ENCODE peak calls at places on chromosome 15, in seven cellular contexts. K, S, Z, N, F, D and Y are unnamed samples.

GRCh38 chr15:25250011-25250596 is 188.7 kb downstream of the UBE3A start:
- DNase-seq in K (no peak), S (no peak), Z (no peak), N (no peak), F (no peak), D (no peak), Y (no peak)

GRCh38 chr15:99963976-99964375 is 230.7 kb upstream of the LYSMD4 start:
- DNase-seq in K (no peak), S (no peak), Z (no peak), N (no peak), F (no peak), D (no peak), Y (no peak)

GRCh38 chr15:43749690-43750345 is 3.6 kb downstream of the PDIA3 start:
- DNase-seq in K (peak), S (no peak), Z (no peak), N (no peak), F (peak), D (peak), Y (peak)

GRCh38 chr15:82538961-82539689 is 1.1 kb downstream of the RPS17 start:
- DNase-seq in K (no peak), S (no peak), Z (no peak), N (no peak), F (peak), D (peak), Y (peak)

GRCh38 chr15:57537951-57538506 is 53.7 kb upstream of the MYZAP start:
- DNase-seq in K (no peak), S (no peak), Z (peak), N (no peak), F (no peak), D (no peak), Y (no peak)

GRCh38 chr15:70566047-70566835 is 197.1 kb downstream of the UACA start:
- DNase-seq in K (no peak), S (no peak), Z (peak), N (no peak), F (no peak), D (no peak), Y (no peak)

GRCh38 chr15:66570842-66571241 is 5.0 kb upstream of the LCTL start:
- DNase-seq in K (no peak), S (no peak), Z (no peak), N (no peak), F (no peak), D (no peak), Y (no peak)

GRCh38 chr15:72227720-72228119 is 3.3 kb downstream of the PKM start:
- DNase-seq in K (no peak), S (no peak), Z (no peak), N (no peak), F (no peak), D (peak), Y (no peak)

GRCh38 chr15:83746231-83746630 is 92.3 kb downstream of the ADAMTSL3 start:
- DNase-seq in K (no peak), S (no peak), Z (no peak), N (no peak), F (no peak), D (no peak), Y (no peak)

GRCh38 chr15:28097656-28098359 is 1.3 kb downstream of the OCA2 start:
- DNase-seq in K (no peak), S (no peak), Z (no peak), N (no peak), F (no peak), D (no peak), Y (no peak)

GRCh38 chr15:90101130-90101968 is 919 bp downstream of the IDH2 start:
- DNase-seq in K (peak), S (no peak), Z (peak), N (no peak), F (peak), D (peak), Y (peak)

GRCh38 chr15:37452498-37452897 is 352.1 kb upstream of the MEIS2 start:
- DNase-seq in K (no peak), S (no peak), Z (no peak), N (no peak), F (no peak), D (no peak), Y (no peak)

GRCh38 chr15:34018021-34018645 is 20.9 kb downstream of the AVEN start:
- DNase-seq in K (no peak), S (no peak), Z (no peak), N (no peak), F (no peak), D (peak), Y (peak)

GRCh38 chr15:68423359-68424028 is 8.5 kb downstream of the ITGA11 start:
- DNase-seq in K (no peak), S (no peak), Z (no peak), N (no peak), F (no peak), D (no peak), Y (no peak)

GRCh38 chr15:41487376-41487775 is 6.3 kb upstream of the ITPKA start:
- DNase-seq in K (no peak), S (no peak), Z (no peak), N (no peak), F (no peak), D (no peak), Y (no peak)

GRCh38 chr15:52730163-52730562 is 51.0 kb upstream of the ATOSA start:
- DNase-seq in K (peak), S (no peak), Z (no peak), N (no peak), F (peak), D (peak), Y (peak)